ENCODE peak calls at places on chromosomes 4 and X, in eight cellular contexts. F is M059J; I is testis; V is GM12891; Q is AG04449; P is stimulated activated CD4-positive, alpha-beta T cell treated with anti-CD3 and anti-CD28 coated beads, Interleukin-15, amount 100 ng/mL, for 24 hours; L is amniotic epithelial cell; C is GM12865. R is an unnamed sample.

GRCh38 chrX:154484255-154485149 is 1.9 kb downstream of the UBL4A start:
- DNase-seq in V (no peak), Q (no peak), C (no peak), F (peak; percentile 41), L (no peak), P (no peak), I (no peak), R (peak; percentile 37)

GRCh38 chrX:84712621-84713020 is 210.4 kb upstream of the HDX start:
- DNase-seq in I (no peak), L (no peak), F (no peak), C (no peak), V (no peak), P (no peak), Q (no peak), R (no peak)

GRCh38 chrX:136227948-136228584 is 23.1 kb downstream of the MAP7D3 start:
- DNase-seq in L (no peak), P (no peak), F (peak; percentile 73), V (no peak), C (peak; percentile 38), Q (no peak), I (no peak), R (no peak)

GRCh38 chrX:16963216-16963615 is 16.8 kb downstream of the REPS2 start:
- DNase-seq in I (no peak), L (no peak), P (no peak), F (no peak), Q (no peak), C (no peak), V (no peak), R (no peak)

GRCh38 chr4:68951078-68951805 is at the start of gene UGT2A3:
- DNase-seq in Q (no peak), L (peak; percentile 26), C (peak; percentile 6), P (no peak), V (no peak), F (peak; percentile 2), I (peak; percentile 13), R (no peak)

GRCh38 chr4:158856852-158857251 is 88.0 kb downstream of the FNIP2 start:
- DNase-seq in C (peak; percentile 68), V (peak; percentile 13), F (peak; percentile 38), Q (no peak), L (peak; percentile 65), P (no peak), I (no peak), R (peak; percentile 45)

GRCh38 chr4:59240030-59240429 is 1960.1 kb upstream of the ADGRL3 start:
- DNase-seq in F (no peak), L (no peak), C (no peak), Q (no peak), P (no peak), V (no peak), I (no peak), R (no peak)

GRCh38 chrX:132737743-132738142 is 220.7 kb downstream of the HS6ST2 start:
- DNase-seq in I (no peak), L (no peak), C (no peak), Q (no peak), V (no peak), P (peak; percentile 47), F (peak; percentile 10), R (peak; percentile 20)

GRCh38 chrX:43756076-43756475 is 100.0 kb downstream of the MAOA start:
- DNase-seq in F (no peak), L (no peak), C (no peak), V (no peak), I (no peak), P (no peak), Q (no peak), R (no peak)

GRCh38 chr4:137420901-137421384 is 111.4 kb downstream of the PCDH18 start:
- DNase-seq in Q (no peak), F (no peak), L (no peak), V (no peak), P (no peak), C (no peak), I (no peak), R (no peak)

GRCh38 chr4:139732991-139733555 is 67.5 kb downstream of the MGST2 start:
- DNase-seq in C (no peak), Q (no peak), F (no peak), I (peak; percentile 73), V (no peak), P (no peak), L (no peak), R (no peak)

GRCh38 chrX:31715675-31716074 is 643.8 kb upstream of the FTHL17 start:
- DNase-seq in P (no peak), C (no peak), L (no peak), V (no peak), F (peak; percentile 29), Q (no peak), I (no peak), R (no peak)